ENCODE peak calls at places on chromosomes 4 and X, in four cellular contexts. One of them, this sample, is unnamed.

GRCh38 chrX:53831662-53832635 is 145.4 kb upstream of the HUWE1 start:
- DNase-seq in NCI-H2081: peak; percentile 29
- DNase-seq in osteocyte: no peak
- DNase-seq in AG20443: peak; percentile 24
- DNase-seq in this sample: peak; percentile 29

GRCh38 chrX:73828080-73828720 is 265.2 kb downstream of the CHIC1 start:
- DNase-seq in osteocyte: no peak
- DNase-seq in NCI-H2081: no peak
- DNase-seq in AG20443: no peak
- DNase-seq in this sample: no peak

GRCh38 chr4:111633663-111634266 is 511.5 kb upstream of the FAM241A start:
- DNase-seq in NCI-H2081: no peak
- DNase-seq in osteocyte: no peak
- DNase-seq in AG20443: no peak
- DNase-seq in this sample: no peak

GRCh38 chrX:53085661-53086229 is 3.6 kb downstream of the TSPYL2 start:
- DNase-seq in NCI-H2081: no peak
- DNase-seq in AG20443: no peak
- DNase-seq in osteocyte: no peak
- DNase-seq in this sample: no peak

GRCh38 chrX:126770179-126770578 is 49.4 kb upstream of the PRR32 start:
- DNase-seq in NCI-H2081: peak; percentile 26
- DNase-seq in AG20443: no peak
- DNase-seq in osteocyte: no peak
- DNase-seq in this sample: no peak

GRCh38 chr4:119653990-119654389 is 25.4 kb upstream of the PDE5A start:
- DNase-seq in NCI-H2081: no peak
- DNase-seq in osteocyte: no peak
- DNase-seq in AG20443: no peak
- DNase-seq in this sample: no peak

GRCh38 chr4:101972791-101973190 is 182.3 kb downstream of the BANK1 start:
- DNase-seq in osteocyte: no peak
- DNase-seq in NCI-H2081: no peak
- DNase-seq in AG20443: no peak
- DNase-seq in this sample: no peak

GRCh38 chr4:52926575-52926974 is 64.5 kb downstream of the RASL11B start:
- DNase-seq in NCI-H2081: no peak
- DNase-seq in AG20443: no peak
- DNase-seq in osteocyte: no peak
- DNase-seq in this sample: no peak

This sample was measured in fibroblast of pulmonary artery.